ENCODE peak calls at places on chromosomes 7 and 10, in ten cellular contexts. X, Z, W, G, N, H, V, S, P and O are unnamed samples.

GRCh38 chr7:102471791-102472125 is 7.0 kb downstream of the POLR2J start:
- DNase-seq in X (peak), Z (no peak), W (no peak), G (no peak), N (no peak), H (no peak), V (peak), S (no peak), P (no peak), O (no peak)

GRCh38 chr7:590731-591551 is 71.3 kb upstream of the PDGFA start:
- DNase-seq in X (no peak), Z (no peak), W (no peak), G (no peak), N (no peak), H (no peak), V (no peak), S (no peak), P (no peak), O (no peak)

GRCh38 chr10:6995846-6996245 is 415.0 kb downstream of the SFMBT2 start:
- DNase-seq in X (no peak), Z (no peak), W (no peak), G (no peak), N (no peak), H (no peak), V (no peak), S (peak), P (no peak), O (no peak)

GRCh38 chr10:128058746-128059125 is 67.5 kb downstream of the MKI67 start:
- DNase-seq in X (no peak), Z (no peak), W (no peak), G (no peak), N (no peak), H (no peak), V (no peak), S (no peak), P (no peak), O (no peak)

GRCh38 chr10:24706479-24707118 is 17.1 kb downstream of the ARHGAP21 start:
- DNase-seq in X (peak), Z (no peak), W (no peak), G (peak), N (no peak), H (peak), V (no peak), S (peak), P (no peak), O (peak)

GRCh38 chr7:127689194-127689772 is 37.3 kb downstream of the SND1 start:
- DNase-seq in X (no peak), Z (no peak), W (no peak), G (no peak), N (no peak), H (no peak), V (no peak), S (peak), P (no peak), O (no peak)

GRCh38 chr7:34430456-34430855 is 227.6 kb upstream of the NPSR1 start:
- DNase-seq in X (peak), Z (no peak), W (no peak), G (no peak), N (no peak), H (no peak), V (no peak), S (peak), P (peak), O (no peak)

GRCh38 chr7:11239311-11239710 is 265.6 kb downstream of the PHF14 start:
- DNase-seq in X (no peak), Z (no peak), W (no peak), G (no peak), N (no peak), H (no peak), V (no peak), S (peak), P (no peak), O (no peak)

GRCh38 chr10:30510184-30510931 is 76.4 kb downstream of the MAP3K8 start:
- DNase-seq in X (no peak), Z (no peak), W (peak), G (no peak), N (no peak), H (peak), V (no peak), S (peak), P (peak), O (no peak)

GRCh38 chr7:103989200-103989784 is at the start of gene RELN:
- DNase-seq in X (peak), Z (no peak), W (no peak), G (no peak), N (no peak), H (no peak), V (no peak), S (peak), P (peak), O (no peak)

GRCh38 chr7:107614425-107614824 is 34.4 kb downstream of the BCAP29 start:
- DNase-seq in X (no peak), Z (no peak), W (no peak), G (no peak), N (no peak), H (no peak), V (no peak), S (peak), P (no peak), O (no peak)

GRCh38 chr10:58352956-58353610 is 18.3 kb downstream of the UBE2D1 start:
- DNase-seq in X (no peak), Z (no peak), W (no peak), G (no peak), N (no peak), H (no peak), V (no peak), S (no peak), P (no peak), O (no peak)

GRCh38 chr7:64887756-64888508 is 15.1 kb upstream of the ZNF273 start:
- DNase-seq in X (no peak), Z (peak), W (peak), G (no peak), N (peak), H (peak), V (peak), S (no peak), P (peak), O (peak)

GRCh38 chr10:32244421-32245207 is 102.3 kb downstream of the EPC1 start:
- DNase-seq in X (no peak), Z (no peak), W (no peak), G (no peak), N (no peak), H (peak), V (no peak), S (no peak), P (peak), O (no peak)

GRCh38 chr7:146635200-146636032 is 518.8 kb downstream of the CNTNAP2 start:
- DNase-seq in X (no peak), Z (no peak), W (no peak), G (no peak), N (no peak), H (no peak), V (no peak), S (no peak), P (no peak), O (no peak)

GRCh38 chr7:4115442-4115841 is 566.7 kb upstream of the FOXK1 start:
- DNase-seq in X (no peak), Z (no peak), W (no peak), G (no peak), N (no peak), H (no peak), V (no peak), S (no peak), P (no peak), O (no peak)

GRCh38 chr7:80719261-80719660 is 80.8 kb downstream of the CD36 start:
- DNase-seq in X (no peak), Z (no peak), W (no peak), G (no peak), N (no peak), H (no peak), V (no peak), S (peak), P (no peak), O (no peak)

GRCh38 chr10:102534333-102534732 is 30.6 kb downstream of the SUFU start:
- DNase-seq in X (no peak), Z (no peak), W (no peak), G (no peak), N (no peak), H (no peak), V (no peak), S (no peak), P (no peak), O (no peak)

GRCh38 chr10:11177926-11178453 is 160.3 kb downstream of the CELF2 start:
- DNase-seq in X (no peak), Z (peak), W (no peak), G (no peak), N (no peak), H (peak), V (no peak), S (no peak), P (no peak), O (no peak)

GRCh38 chr10:96578022-96578421 is 8.8 kb downstream of the TM9SF3 start:
- DNase-seq in X (no peak), Z (no peak), W (no peak), G (no peak), N (no peak), H (no peak), V (no peak), S (no peak), P (no peak), O (no peak)

GRCh38 chr10:97169911-97170693 is 15.7 kb downstream of the SLIT1 start:
- DNase-seq in X (peak), Z (no peak), W (no peak), G (no peak), N (no peak), H (no peak), V (no peak), S (no peak), P (no peak), O (peak)

GRCh38 chr7:50339990-50340500 is 35.5 kb downstream of the IKZF1 start:
- DNase-seq in X (no peak), Z (no peak), W (peak), G (no peak), N (no peak), H (peak), V (no peak), S (no peak), P (no peak), O (no peak)